ENCODE peak calls at places on chromosomes 13 and 19, in ten cellular contexts. F is pancreas, W is MCF 10A, Z is osteocyte, X is AG10803, I is uterus, H is H1, J is right lobe of liver, K is IMR-90, U is astrocyte of the spinal cord. V is an unnamed sample.
A peak's percentile ranks its signal among the peaks of the same experiment; 100 is the strongest.

GRCh38 chr13:101397742-101398141 is 18.6 kb downstream of the NALCN start:
- DNase-seq in F (no peak), W (peak; percentile 48), Z (no peak), X (peak; percentile 73), I (no peak), H (no peak), J (no peak), K (peak; percentile 92), U (peak; percentile 80), V (no peak)

GRCh38 chr13:40667622-40667978 is 1.2 kb upstream of the FOXO1 start:
- DNase-seq in F (no peak), W (no peak), Z (no peak), X (no peak), I (peak; percentile 39), H (peak; percentile 68), J (no peak), K (no peak), U (no peak), V (no peak)

GRCh38 chr19:16951529-16951928 is 62.7 kb downstream of the F2RL3 start:
- DNase-seq in F (no peak), W (peak; percentile 27), Z (peak; percentile 73), X (no peak), I (no peak), H (peak; percentile 20), J (no peak), K (peak; percentile 8), U (no peak), V (no peak)

GRCh38 chr13:44048326-44048725 is 168.6 kb downstream of the LACC1 start:
- DNase-seq in F (no peak), W (peak; percentile 47), Z (no peak), X (no peak), I (no peak), H (no peak), J (no peak), K (no peak), U (no peak), V (no peak)

GRCh38 chr13:58004761-58005160 is 373.2 kb downstream of the PCDH17 start:
- DNase-seq in F (no peak), W (no peak), Z (no peak), X (no peak), I (no peak), H (no peak), J (no peak), K (no peak), U (no peak), V (no peak)

GRCh38 chr13:102580552-102581169 is 16.1 kb upstream of the TPP2 start:
- DNase-seq in F (no peak), W (peak; percentile 74), Z (no peak), X (peak; percentile 74), I (no peak), H (no peak), J (no peak), K (peak; percentile 80), U (peak; percentile 76), V (peak; percentile 42)

GRCh38 chr13:99357149-99357596 is 50.0 kb upstream of the GPR183 start:
- DNase-seq in F (no peak), W (no peak), Z (no peak), X (peak; percentile 20), I (no peak), H (peak; percentile 22), J (no peak), K (peak; percentile 91), U (peak; percentile 82), V (peak; percentile 60)

GRCh38 chr19:35977446-35978222 is 17.4 kb upstream of the SDHAF1 start:
- DNase-seq in F (no peak), W (no peak), Z (no peak), X (no peak), I (no peak), H (peak; percentile 86), J (no peak), K (no peak), U (no peak), V (no peak)

GRCh38 chr19:1211494-1212234 is 6.1 kb downstream of the STK11 start:
- DNase-seq in F (peak; percentile 93), W (peak; percentile 48), Z (peak; percentile 80), X (no peak), I (peak; percentile 76), H (no peak), J (peak; percentile 83), K (no peak), U (no peak), V (no peak)

GRCh38 chr13:112446867-112447266 is 70.7 kb downstream of the SPACA7 start:
- DNase-seq in F (peak; percentile 64), W (no peak), Z (no peak), X (no peak), I (no peak), H (no peak), J (no peak), K (no peak), U (no peak), V (peak; percentile 21)

GRCh38 chr19:48424694-48425219 is 21.0 kb upstream of the GRWD1 start:
- DNase-seq in F (no peak), W (peak; percentile 62), Z (no peak), X (peak; percentile 38), I (no peak), H (no peak), J (no peak), K (peak; percentile 72), U (peak; percentile 67), V (peak; percentile 60)

DNA sequence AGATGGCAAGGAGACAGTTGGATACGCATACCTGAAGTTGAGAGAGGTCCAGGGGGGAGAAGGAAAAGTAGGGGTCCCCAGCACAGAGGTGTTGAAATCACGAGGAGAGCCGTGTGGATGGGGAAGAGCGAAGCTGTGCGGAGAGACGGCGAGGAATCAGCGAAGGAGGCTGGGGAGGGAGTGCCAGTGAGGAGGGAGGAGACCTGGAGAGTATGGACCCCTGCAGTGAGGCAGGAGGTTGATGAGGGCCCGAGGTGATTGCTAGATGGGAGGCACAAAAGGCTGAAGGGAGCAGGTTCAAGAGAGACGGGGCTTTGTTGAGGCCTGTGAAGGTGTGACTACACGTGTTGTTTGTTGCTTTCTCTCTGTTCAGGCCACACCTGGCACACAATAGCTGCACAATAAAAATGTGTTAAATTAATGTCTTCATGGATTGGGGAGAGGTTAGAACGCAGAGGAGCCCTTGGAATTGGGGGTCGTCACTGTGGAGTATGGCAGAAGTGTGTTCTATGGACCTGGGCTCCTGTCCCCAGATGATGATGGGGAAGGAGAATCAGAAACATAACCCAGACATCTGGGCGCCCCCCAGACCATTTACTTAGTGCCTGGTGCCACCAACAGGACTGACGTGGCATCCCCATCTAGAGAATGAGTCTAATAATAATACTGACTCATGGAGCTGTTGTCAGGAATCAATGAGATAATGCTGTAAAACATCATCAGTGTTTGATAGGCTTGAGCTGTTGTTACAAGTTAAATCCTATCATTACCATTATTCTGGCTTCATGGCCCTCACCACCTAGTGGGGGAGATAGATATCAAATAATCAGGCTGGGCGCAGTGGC is 137.5 kb downstream of the SIPA1L3 start:
- DNase-seq in F (no peak), W (peak; percentile 9), Z (no peak), X (no peak), I (no peak), H (no peak), J (no peak), K (peak; percentile 68), U (peak; percentile 61), V (no peak)
- TF ChIP-seq CTCF in F (no peak), W (no peak), Z (no peak), X (no peak), I (no peak), H (no peak), J (no peak), K (peak; percentile 55), U (peak; percentile 29), V (peak; percentile 24)

GRCh38 chr13:69553976-69554375 is 553.6 kb upstream of the ATXN8OS start:
- DNase-seq in F (no peak), W (no peak), Z (no peak), X (no peak), I (no peak), H (no peak), J (no peak), K (no peak), U (no peak), V (no peak)
- TF ChIP-seq CTCF in F (no peak), W (no peak), Z (no peak), X (no peak), I (no peak), H (no peak), J (no peak), K (no peak), U (no peak), V (no peak)

GRCh38 chr19:45771331-45771933 is 2.4 kb upstream of the SIX5 start:
- DNase-seq in F (peak; percentile 88), W (no peak), Z (no peak), X (no peak), I (peak; percentile 53), H (peak; percentile 55), J (peak; percentile 46), K (no peak), U (no peak), V (no peak)
- TF ChIP-seq CTCF in F (no peak), W (no peak), Z (no peak), X (no peak), I (no peak), H (no peak), J (no peak), K (no peak), U (no peak), V (no peak)

DNA sequence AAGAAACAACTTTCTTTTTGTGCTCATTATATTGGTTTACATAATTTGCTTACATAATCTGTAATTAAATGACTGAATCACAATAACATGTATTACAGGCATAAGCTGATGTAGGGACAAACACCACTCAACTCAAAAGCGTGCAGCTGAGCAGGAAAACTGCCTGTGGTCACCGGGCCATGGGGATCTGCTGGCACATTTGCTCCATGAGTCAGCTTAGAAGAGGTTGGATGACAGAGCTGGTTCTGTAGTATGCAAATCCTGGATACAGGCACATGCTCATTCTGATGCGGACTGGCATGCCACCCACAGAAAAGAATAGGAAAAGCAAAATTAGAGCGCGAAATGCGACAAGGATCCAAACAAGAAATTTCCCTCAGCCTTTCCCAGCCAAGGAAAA is 128.6 kb downstream of the USP12 start:
- DNase-seq in F (no peak), W (peak; percentile 82), Z (peak; percentile 91), X (peak; percentile 97), I (peak; percentile 23), H (peak; percentile 19), J (no peak), K (peak; percentile 98), U (peak; percentile 96), V (no peak)
- TF ChIP-seq CTCF in F (no peak), W (no peak), Z (no peak), X (no peak), I (no peak), H (no peak), J (no peak), K (no peak), U (no peak), V (no peak)

GRCh38 chr19:8491574-8491973 is 10.9 kb downstream of the PRAM1 start:
- DNase-seq in F (peak; percentile 25), W (no peak), Z (no peak), X (no peak), I (no peak), H (no peak), J (no peak), K (no peak), U (no peak), V (no peak)
- TF ChIP-seq CTCF in F (no peak), W (no peak), Z (no peak), X (no peak), I (no peak), H (peak; percentile 43), J (no peak), K (no peak), U (no peak), V (no peak)

V was measured in GM13977.